ENCODE peak calls at places on chromosomes 7 and 10, in four cellular contexts. Z is PC-9, Y is endothelial cell, H is osteocyte. A is an unnamed sample.
A peak's percentile ranks its signal among the peaks of the same experiment; 100 is the strongest.

GRCh38 chr7:74627699-74628411 is 29.7 kb upstream of the GTF2I start:
- DNase-seq in Z (no peak), Y (no peak), H (no peak), A (no peak)

GRCh38 chr10:74223755-74224530 is 72.9 kb downstream of the ADK start:
- DNase-seq in Z (peak; percentile 45), Y (no peak), H (no peak), A (no peak)

GRCh38 chr7:128176696-128177095 is 64.4 kb upstream of the LEP start:
- DNase-seq in Z (peak; percentile 80), Y (no peak), H (no peak), A (no peak)

GRCh38 chr7:77684030-77684429 is 12.2 kb upstream of the RSBN1L start:
- DNase-seq in Z (no peak), Y (peak; percentile 22), H (no peak), A (no peak)

GRCh38 chr7:7178906-7179305 is 3.4 kb upstream of the C1GALT1 start:
- DNase-seq in Z (no peak), Y (no peak), H (no peak), A (no peak)

GRCh38 chr10:76009531-76009930 is 578.1 kb downstream of the LRMDA start:
- DNase-seq in Z (no peak), Y (no peak), H (no peak), A (no peak)

GRCh38 chr10:104580321-104580720 is 60.8 kb upstream of the SORCS3 start:
- DNase-seq in Z (no peak), Y (no peak), H (no peak), A (no peak)

GRCh38 chr7:28180031-28180363 is 598 bp downstream of the JAZF1 start:
- DNase-seq in Z (no peak), Y (no peak), H (no peak), A (no peak)

GRCh38 chr10:17599089-17599488 is 18.1 kb downstream of the HACD1 start:
- DNase-seq in Z (peak; percentile 10), Y (peak; percentile 25), H (peak; percentile 64), A (no peak)

GRCh38 chr7:134165266-134165665 is 38.1 kb downstream of the LRGUK start:
- DNase-seq in Z (no peak), Y (no peak), H (no peak), A (no peak)

GRCh38 chr7:46879783-46880182 is 702.1 kb downstream of the TNS3 start:
- DNase-seq in Z (no peak), Y (no peak), H (no peak), A (no peak)

GRCh38 chr7:133064082-133064825 is 17.6 kb downstream of the CHCHD3 start:
- DNase-seq in Z (no peak), Y (no peak), H (no peak), A (no peak)

GRCh38 chr7:51121945-51122425 is 194.6 kb downstream of the COBL start:
- DNase-seq in Z (no peak), Y (peak; percentile 76), H (peak; percentile 60), A (no peak)

GRCh38 chr10:118238573-118239240 is 103.4 kb downstream of the FAM204A start:
- DNase-seq in Z (no peak), Y (no peak), H (no peak), A (no peak)

GRCh38 chr7:111274882-111275281 is 184.0 kb downstream of the LRRN3 start:
- DNase-seq in Z (no peak), Y (no peak), H (no peak), A (no peak)

GRCh38 chr7:107027208-107027607 is 17.3 kb upstream of the PRKAR2B start:
- DNase-seq in Z (no peak), Y (no peak), H (no peak), A (no peak)

GRCh38 chr7:130982160-130982638 is 248.2 kb upstream of the KLF14 start:
- DNase-seq in Z (peak; percentile 12), Y (no peak), H (no peak), A (no peak)

GRCh38 chr10:10824611-10825148 is 193.0 kb upstream of the CELF2 start:
- DNase-seq in Z (no peak), Y (no peak), H (no peak), A (no peak)

GRCh38 chr10:94016727-94017714 is 23.3 kb downstream of the PLCE1 start:
- DNase-seq in Z (no peak), Y (no peak), H (no peak), A (no peak)

GRCh38 chr10:125158528-125159485 is 1.6 kb downstream of the CTBP2 start:
- DNase-seq in Z (peak; percentile 35), Y (no peak), H (peak; percentile 81), A (peak; percentile 69)

GRCh38 chr10:51691135-51691534 is 8.3 kb downstream of the CSTF2T start:
- DNase-seq in Z (peak; percentile 39), Y (no peak), H (no peak), A (no peak)

GRCh38 chr7:90625562-90625961 is 29.4 kb downstream of the CDK14 start:
- DNase-seq in Z (peak; percentile 33), Y (peak; percentile 50), H (no peak), A (no peak)

GRCh38 chr10:92110039-92110794 is 180.7 kb downstream of the CPEB3 start:
- DNase-seq in Z (no peak), Y (no peak), H (no peak), A (no peak)

GRCh38 chr7:69047166-69047760 is 551.0 kb upstream of the AUTS2 start:
- DNase-seq in Z (no peak), Y (no peak), H (no peak), A (no peak)

GRCh38 chr7:111803015-111803758 is 240.9 kb upstream of the IMMP2L start:
- DNase-seq in Z (no peak), Y (no peak), H (no peak), A (no peak)

GRCh38 chr7:97770845-97771244 is 39.0 kb downstream of the TAC1 start:
- DNase-seq in Z (no peak), Y (no peak), H (no peak), A (no peak)

GRCh38 chr7:129443612-129444011 is 9.4 kb downstream of the STRIP2 start:
- DNase-seq in Z (no peak), Y (no peak), H (no peak), A (no peak)

GRCh38 chr10:97065686-97066679 is 119.8 kb downstream of the SLIT1 start:
- DNase-seq in Z (no peak), Y (no peak), H (no peak), A (no peak)

GRCh38 chr10:97069576-97070362 is 116.0 kb downstream of the SLIT1 start:
- DNase-seq in Z (no peak), Y (no peak), H (no peak), A (no peak)

GRCh38 chr10:97069026-97069425 is 116.7 kb downstream of the SLIT1 start:
- DNase-seq in Z (no peak), Y (no peak), H (no peak), A (no peak)

GRCh38 chr10:97066877-97067555 is 118.7 kb downstream of the SLIT1 start:
- DNase-seq in Z (no peak), Y (no peak), H (no peak), A (no peak)

DNA sequence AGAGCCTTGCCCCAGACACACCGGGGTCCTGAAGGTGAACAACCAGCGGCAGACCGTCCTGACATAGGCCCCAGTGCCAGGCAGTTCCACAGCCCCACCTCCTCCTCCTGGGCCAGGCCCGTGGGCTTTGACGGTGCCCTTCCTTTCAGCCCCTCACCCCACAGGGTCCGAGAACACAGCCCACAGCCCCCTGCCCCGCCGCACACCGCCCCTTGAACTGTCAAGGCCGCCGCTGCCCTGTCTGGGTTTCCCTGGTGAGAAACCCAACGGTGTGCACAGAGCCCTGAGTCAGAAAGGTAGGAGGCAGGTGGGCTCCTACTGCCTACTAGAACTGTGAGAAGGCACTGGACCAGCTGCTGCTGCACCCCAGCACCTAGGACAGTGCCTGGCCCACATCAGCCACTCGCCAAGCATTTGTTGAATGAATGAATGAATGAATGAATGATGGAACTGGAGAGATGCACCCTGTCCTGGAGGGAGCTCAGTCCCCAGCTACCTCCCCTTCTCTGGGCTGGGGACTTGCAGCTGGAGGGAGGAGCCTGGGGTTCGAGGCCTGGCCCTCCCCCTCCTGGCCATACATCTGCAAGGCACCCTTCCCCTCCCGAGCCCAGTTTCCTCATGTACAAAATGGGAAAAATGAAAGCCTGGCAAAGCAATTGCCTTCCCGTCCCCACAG is 117.9 kb downstream of the SLIT1 start:
- DNase-seq in Z (no peak), Y (no peak), H (no peak), A (no peak)
- TF ChIP-seq CTCF in Z (no peak), Y (no peak), H (peak; percentile 15), A (peak; percentile 46)

GRCh38 chr7:11970132-11970531 is 138.1 kb upstream of the THSD7A start:
- DNase-seq in Z (no peak), Y (no peak), H (no peak), A (no peak)

DNA sequence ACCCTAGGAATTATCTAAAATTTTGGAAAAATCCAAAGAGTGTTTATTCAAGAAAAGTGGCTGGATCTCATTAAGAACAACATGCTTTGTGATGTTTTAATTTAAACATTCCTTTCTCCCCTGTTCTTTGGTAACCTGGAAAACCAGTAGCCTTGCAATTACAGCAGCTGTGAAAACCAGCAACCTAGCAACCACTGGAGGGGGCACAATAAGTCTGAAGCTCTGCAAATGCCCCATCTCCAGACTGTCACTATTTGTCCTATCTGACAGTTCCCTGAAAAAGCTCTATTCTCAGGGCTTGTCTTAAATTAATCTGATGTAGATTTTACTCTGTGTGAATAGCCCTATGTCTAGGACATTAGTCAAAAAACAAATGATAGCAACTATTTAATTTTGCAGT is 137.6 kb upstream of the THSD7A start:
- DNase-seq in Z (no peak), Y (no peak), H (no peak), A (no peak)
- TF ChIP-seq CTCF in Z (no peak), Y (no peak), H (no peak), A (no peak)

GRCh38 chr10:12332572-12333381 is 16.6 kb upstream of the CAMK1D start:
- DNase-seq in Z (peak; percentile 25), Y (no peak), H (no peak), A (no peak)

GRCh38 chr10:12337973-12338372 is 11.4 kb upstream of the CAMK1D start:
- DNase-seq in Z (no peak), Y (no peak), H (no peak), A (no peak)

GRCh38 chr10:12334186-12334530 is 15.2 kb upstream of the CAMK1D start:
- DNase-seq in Z (no peak), Y (no peak), H (no peak), A (no peak)

GRCh38 chr10:12337407-12337806 is 11.9 kb upstream of the CAMK1D start:
- DNase-seq in Z (no peak), Y (no peak), H (no peak), A (no peak)

GRCh38 chr10:12333382-12334185 is 15.8 kb upstream of the CAMK1D start:
- DNase-seq in Z (peak; percentile 90), Y (no peak), H (peak; percentile 96), A (no peak)
- TF ChIP-seq CTCF in Z (no peak), Y (no peak), H (peak; percentile 17), A (no peak)

DNA sequence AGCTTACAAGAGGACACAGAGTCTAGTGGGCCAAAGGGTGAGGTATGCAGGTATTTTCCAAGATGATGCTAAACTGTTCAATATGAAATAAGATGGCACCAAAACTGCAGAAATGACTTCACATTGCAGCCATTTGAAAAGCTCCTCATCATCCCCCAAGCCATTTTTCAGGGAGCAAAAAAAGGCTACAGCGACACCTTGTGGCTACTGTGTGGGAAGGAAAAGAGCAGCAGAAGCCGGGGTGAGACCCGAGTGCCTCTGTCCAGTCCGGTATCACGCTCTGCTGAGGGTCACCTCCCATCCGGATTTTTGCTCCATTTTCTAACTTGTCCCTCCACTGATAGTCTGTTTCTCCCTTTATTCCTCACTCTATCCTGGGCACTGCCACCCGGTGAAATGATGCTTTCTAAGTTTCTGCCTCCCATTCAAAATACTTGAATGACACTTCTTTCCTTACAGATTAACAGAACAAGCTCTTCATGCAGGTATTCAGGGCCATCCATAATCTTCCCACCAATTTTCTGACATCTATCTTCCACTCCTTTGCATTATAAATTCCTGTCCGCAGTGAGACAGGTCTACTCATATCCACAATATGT is 220.2 kb downstream of the DGKI start:
- DNase-seq in Z (peak; percentile 48), Y (peak; percentile 70), H (no peak), A (no peak)
- TF ChIP-seq CTCF in Z (peak; percentile 76), Y (peak; percentile 71), H (peak; percentile 82), A (peak; percentile 89)